ENCODE peak calls at places on chromosomes 6 and 20, in five cellular contexts. O, U, N, G and B are unnamed samples.

GRCh38 chr20:20549699-20550098 is 162.7 kb downstream of the RALGAPA2 start:
- DNase-seq in O (no peak), N (no peak), G (no peak), U (no peak), B (peak; percentile 11)

GRCh38 chr6:166715065-166715464 is 88.0 kb upstream of the RPS6KA2 start:
- DNase-seq in U (no peak), G (no peak), O (no peak), N (no peak), B (no peak)

GRCh38 chr6:17413313-17413750 is 19.9 kb downstream of the CAP2 start:
- DNase-seq in G (no peak), U (no peak), O (no peak), N (no peak), B (no peak)

GRCh38 chr6:35470663-35471120 is 2.5 kb downstream of the RPL10A start:
- DNase-seq in N (no peak), G (no peak), O (no peak), U (no peak), B (no peak)

GRCh38 chr20:57480444-57481152 is 44.3 kb downstream of the CTCFL start:
- DNase-seq in U (peak; percentile 62), O (no peak), G (peak; percentile 39), N (no peak), B (no peak)

GRCh38 chr6:624979-625378 is 31.9 kb downstream of the HUS1B start:
- DNase-seq in N (no peak), G (no peak), U (peak; percentile 69), O (no peak), B (peak; percentile 7)

GRCh38 chr20:60372282-60372681 is 414.1 kb downstream of the CDH26 start:
- DNase-seq in G (no peak), O (no peak), U (no peak), N (no peak), B (no peak)

GRCh38 chr6:119349341-119350201 is at the start of gene MAN1A1:
- DNase-seq in G (peak; percentile 96), N (peak; percentile 89), U (peak; percentile 93), O (peak; percentile 62), B (no peak)

GRCh38 chr6:2857580-2858337 is 16.1 kb upstream of the SERPINB1 start:
- DNase-seq in N (peak; percentile 88), U (no peak), G (no peak), O (peak; percentile 57), B (no peak)

GRCh38 chr6:37283786-37284185 is 25.8 kb upstream of the TMEM217 start:
- DNase-seq in G (peak; percentile 92), U (no peak), N (peak; percentile 88), O (no peak), B (no peak)

DNA sequence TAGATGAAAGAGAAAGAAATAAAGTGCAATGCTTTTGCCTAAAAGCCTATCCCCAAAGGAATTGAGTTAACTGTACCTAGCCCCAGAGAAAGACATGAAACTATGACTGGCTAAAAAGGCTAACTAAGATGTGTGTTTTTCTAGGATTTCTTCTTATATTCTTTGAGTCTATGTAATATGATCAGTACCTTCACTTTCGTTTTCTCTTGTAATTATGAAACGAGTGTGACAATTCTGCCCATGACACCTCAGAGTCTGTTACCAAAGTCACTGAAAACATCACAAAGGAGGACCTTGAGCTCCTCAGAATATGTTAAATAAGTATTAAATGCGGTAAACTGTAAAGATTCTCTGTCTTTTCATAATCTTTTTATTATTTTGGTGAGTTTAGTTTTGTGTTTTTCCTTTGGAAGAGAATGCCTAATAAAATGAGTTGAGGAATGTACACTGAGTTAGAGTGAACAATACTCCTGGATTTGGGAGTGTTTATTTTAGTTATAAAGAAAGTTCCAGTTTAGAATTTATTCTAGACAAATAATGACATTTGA is 141.3 kb downstream of the FUT9 start:
- DNase-seq in U (no peak), O (no peak), G (no peak), N (no peak), B (no peak)
- H3K4me3 ChIP-seq in U (no peak overlapping the region), O (no peak overlapping the region), G (no peak overlapping the region), N (no peak overlapping the region), B (no peak overlapping the region)

DNA sequence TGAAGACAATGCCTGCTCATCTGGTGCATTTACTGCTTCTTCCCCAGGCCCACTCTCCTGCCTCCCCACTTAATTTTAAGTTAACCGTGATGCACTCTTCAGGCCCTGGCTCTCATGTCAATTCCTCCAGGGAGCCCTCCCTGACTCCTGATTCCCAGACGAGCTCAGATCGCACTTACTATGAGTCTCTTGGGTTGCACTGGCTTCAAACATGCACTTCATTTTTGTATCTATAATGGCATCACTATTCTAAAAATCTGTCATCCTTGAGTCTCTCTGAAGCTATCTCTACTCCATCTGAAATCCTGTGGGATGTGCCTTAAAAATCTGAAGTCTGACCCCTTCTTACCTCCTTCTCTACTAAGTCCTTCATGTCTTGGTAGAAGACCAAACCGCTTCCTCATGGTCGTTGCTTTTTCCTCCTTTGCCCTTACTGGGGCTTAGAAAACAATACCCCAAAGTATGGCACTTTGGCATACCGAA is 24.7 kb downstream of the COX4I2 start:
- DNase-seq in N (no peak), O (no peak), G (no peak), U (no peak), B (no peak)
- TF ChIP-seq CTCF in N (no peak), O (no peak), G (no peak), U (no peak), B (no peak)

GRCh38 chr20:30376767-30377658 is 880.5 kb upstream of the DEFB115 start:
- DNase-seq in U (peak; percentile 86), O (peak; percentile 67), G (peak; percentile 88), N (peak; percentile 59), B (peak; percentile 26)
- H3K4me3 ChIP-seq in U (peak overlapping the region; percentile 71), O (peak overlapping the region; percentile 90), G (peak overlapping the region; percentile 90), N (peak overlapping the region; percentile 99), B (peak overlapping the region; percentile 65)

DNA sequence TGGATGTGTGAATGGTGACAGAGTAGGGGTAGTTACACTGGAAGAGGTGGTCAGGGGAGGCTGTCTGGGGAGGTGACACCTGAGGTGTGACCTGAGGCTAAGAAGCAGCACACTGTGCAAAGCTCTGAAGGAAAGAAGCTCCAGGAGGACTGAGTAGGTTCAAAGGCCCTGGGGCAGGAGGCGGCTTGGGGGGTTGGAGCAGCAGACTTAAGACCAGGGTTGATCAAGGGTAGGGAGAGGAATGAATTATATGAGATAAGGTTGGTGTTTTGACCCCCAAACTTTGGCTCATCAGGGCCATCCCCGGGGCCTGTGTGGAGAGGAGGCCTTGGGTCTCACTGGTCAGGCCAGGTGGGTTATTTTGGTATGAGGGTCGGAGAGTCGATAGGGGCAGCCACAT is 166.1 kb downstream of the GRM4 start:
- DNase-seq in G (no peak), U (no peak), O (no peak), N (no peak), B (no peak)
- TF ChIP-seq CTCF in G (no peak), U (no peak), O (no peak), N (no peak), B (no peak)

GRCh38 chr6:155183095-155183494 is 80.7 kb upstream of the CLDN20 start:
- DNase-seq in N (no peak), G (no peak), O (no peak), U (no peak), B (no peak)
- H3K4me3 ChIP-seq in N (no peak overlapping the region), G (no peak overlapping the region), O (no peak overlapping the region), U (no peak overlapping the region), B (no peak overlapping the region)

GRCh38 chr6:159970659-159971063 is 1.8 kb downstream of the IGF2R start:
- DNase-seq in N (no peak), U (no peak), G (no peak), O (no peak), B (no peak)

GRCh38 chr6:159969921-159970320 is 1.0 kb downstream of the IGF2R start:
- DNase-seq in N (peak; percentile 81), U (peak; percentile 60), G (no peak), O (peak; percentile 64), B (no peak)

GRCh38 chr6:159969204-159969912 is 476 bp downstream of the IGF2R start:
- DNase-seq in U (peak; percentile 66), O (peak; percentile 6), G (peak; percentile 77), N (peak; percentile 56), B (no peak)

GRCh38 chr6:159966981-159967380 is 1.9 kb upstream of the IGF2R start:
- DNase-seq in G (no peak), O (no peak), U (no peak), N (no peak), B (no peak)

GRCh38 chr6:159968295-159969203 is at the start of gene IGF2R:
- DNase-seq in N (peak; percentile 94), G (peak; percentile 96), O (peak; percentile 83), U (peak; percentile 97), B (no peak)
- TF ChIP-seq CTCF in N (peak; percentile 40), G (peak; percentile 17), O (no peak), U (peak; percentile 23), B (no peak)

GRCh38 chr20:48761023-48761785 is 66.6 kb downstream of the PREX1 start:
- DNase-seq in G (no peak), O (no peak), N (peak; percentile 47), U (no peak), B (no peak)
- H3K4me3 ChIP-seq in G (no peak overlapping the region), O (no peak overlapping the region), N (no peak overlapping the region), U (no peak overlapping the region), B (no peak overlapping the region)